ENCODE peak calls at places on chromosome 22, in seven cellular contexts. G is right atrium auricular region, J is cardiac muscle cell, S is cardiac fibroblast, E is H1, O is heart right ventricle, B is epithelial cell of esophagus. C is an unnamed sample.

GRCh38 chr22:26289486-26290250 is 120.4 kb downstream of the SEZ6L start:
- DNase-seq in G (no peak), J (no peak), S (no peak), E (no peak), O (no peak), B (no peak), C (no peak)

GRCh38 chr22:31340765-31341247 is 5.3 kb downstream of the PATZ1 start:
- DNase-seq in G (no peak), J (no peak), S (no peak), E (no peak), O (no peak), B (no peak), C (no peak)

GRCh38 chr22:32674925-32675825 is 126.3 kb upstream of the TIMP3 start:
- DNase-seq in G (no peak), J (peak; percentile 34), S (no peak), E (no peak), O (peak; percentile 40), B (no peak), C (peak; percentile 36)

GRCh38 chr22:35352214-35353111 is 28.4 kb upstream of the HMOX1 start:
- DNase-seq in G (peak; percentile 79), J (no peak), S (peak; percentile 35), E (peak; percentile 76), O (peak; percentile 62), B (no peak), C (no peak)

GRCh38 chr22:30397656-30398635 is 1.1 kb downstream of the SEC14L2 start:
- DNase-seq in G (no peak), J (no peak), S (peak; percentile 25), E (no peak), O (no peak), B (peak; percentile 21), C (no peak)

GRCh38 chr22:28955817-28956216 is 72.4 kb downstream of the ZNRF3 start:
- DNase-seq in G (no peak), J (no peak), S (no peak), E (no peak), O (no peak), B (no peak), C (peak; percentile 23)

GRCh38 chr22:46726066-46726985 is 11.7 kb downstream of the CERK start:
- DNase-seq in G (no peak), J (no peak), S (no peak), E (no peak), O (no peak), B (no peak), C (peak; percentile 48)

GRCh38 chr22:25061134-25061533 is 108.6 kb downstream of the KIAA1671 start:
- DNase-seq in G (no peak), J (no peak), S (no peak), E (no peak), O (no peak), B (no peak), C (no peak)

GRCh38 chr22:38412435-38413084 is 42.4 kb downstream of the KCNJ4 start:
- DNase-seq in G (peak; percentile 57), J (no peak), S (no peak), E (peak; percentile 94), O (no peak), B (no peak), C (no peak)

GRCh38 chr22:43152355-43153071 is 1.2 kb downstream of the TSPO start:
- DNase-seq in G (peak; percentile 80), J (peak; percentile 48), S (peak; percentile 38), E (peak; percentile 65), O (peak; percentile 70), B (peak; percentile 80), C (peak; percentile 45)

GRCh38 chr22:30832407-30832987 is 136.1 kb downstream of the MORC2 start:
- DNase-seq in G (no peak), J (no peak), S (no peak), E (peak; percentile 39), O (no peak), B (no peak), C (no peak)

GRCh38 chr22:43508489-43508888 is 96.7 kb downstream of the MPPED1 start:
- DNase-seq in G (no peak), J (no peak), S (no peak), E (no peak), O (no peak), B (no peak), C (no peak)

GRCh38 chr22:16965083-16965482 is 42.9 kb downstream of the GAB4 start:
- DNase-seq in G (no peak), J (no peak), S (no peak), E (no peak), O (no peak), B (no peak), C (no peak)

GRCh38 chr22:43313497-43314474 is 29.4 kb downstream of the SCUBE1 start:
- DNase-seq in G (no peak), J (peak; percentile 21), S (peak; percentile 25), E (no peak), O (peak; percentile 36), B (no peak), C (peak; percentile 68)

GRCh38 chr22:37259540-37260029 is 15.5 kb upstream of the RAC2 start:
- DNase-seq in G (no peak), J (peak; percentile 67), S (peak; percentile 65), E (peak; percentile 67), O (no peak), B (peak; percentile 59), C (peak; percentile 54)
- TF ChIP-seq CTCF in G (no peak), J (peak; percentile 80), S (peak; percentile 75), E (peak; percentile 69), O (peak; percentile 47), B (peak; percentile 68), C (peak; percentile 68)

GRCh38 chr22:20390394-20390907 is 3.5 kb upstream of the ZNF74 start:
- DNase-seq in G (no peak), J (no peak), S (no peak), E (no peak), O (no peak), B (no peak), C (no peak)

GRCh38 chr22:20391222-20391621 is 2.7 kb upstream of the ZNF74 start:
- DNase-seq in G (no peak), J (no peak), S (no peak), E (no peak), O (no peak), B (no peak), C (no peak)

GRCh38 chr22:20395181-20395896 is 1.4 kb downstream of the ZNF74 start:
- DNase-seq in G (no peak), J (no peak), S (no peak), E (no peak), O (no peak), B (no peak), C (no peak)

GRCh38 chr22:20393705-20394476 is at the start of gene ZNF74:
- DNase-seq in G (peak; percentile 88), J (peak; percentile 95), S (peak; percentile 92), E (peak; percentile 86), O (peak; percentile 90), B (peak; percentile 91), C (peak; percentile 91)

DNA sequence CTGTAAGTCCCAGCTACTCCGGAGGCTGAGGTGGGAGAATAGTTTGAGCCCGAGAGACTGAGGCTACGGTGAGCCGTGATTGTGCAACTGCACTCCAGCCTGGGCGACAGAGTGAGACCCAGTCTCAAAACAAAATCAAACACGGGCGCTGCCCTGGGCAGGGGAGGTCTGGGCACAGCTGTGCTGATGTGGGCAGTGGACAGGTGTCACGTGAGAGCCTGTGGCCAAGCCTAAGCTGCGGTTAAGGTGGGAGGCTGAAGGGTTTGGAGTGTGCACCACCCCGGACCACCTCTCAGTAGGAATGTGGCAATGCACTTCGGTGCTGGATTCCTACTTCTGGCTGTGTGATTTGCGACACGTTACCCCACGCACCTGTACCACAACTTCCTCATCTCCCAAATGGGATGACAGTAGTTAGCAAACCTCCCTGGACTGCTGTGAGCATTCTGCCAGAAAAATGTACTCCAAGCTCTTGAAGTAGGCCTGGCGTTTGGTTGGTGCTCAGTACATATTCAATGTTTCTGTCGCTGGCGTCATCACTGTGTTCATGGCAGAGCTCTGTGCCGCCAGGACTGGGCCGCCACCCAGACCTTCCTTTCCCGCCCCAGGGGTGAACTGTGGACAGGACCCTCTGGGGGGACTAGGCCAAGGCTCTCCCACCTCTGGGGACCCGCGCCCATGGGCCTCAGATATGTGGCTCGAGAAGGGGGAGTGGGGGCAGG is 807 bp upstream of the ZNF74 start:
- DNase-seq in G (no peak), J (no peak), S (no peak), E (no peak), O (no peak), B (no peak), C (no peak)
- H3K4me3 ChIP-seq in G (peak overlapping the region; percentile 70), J (no peak overlapping the region), S (peak overlapping the region; percentile 70), E (peak overlapping the region; percentile 97), O (peak overlapping the region; percentile 85), B (peak overlapping the region; percentile 77), C (peak overlapping the region; percentile 76)

DNA sequence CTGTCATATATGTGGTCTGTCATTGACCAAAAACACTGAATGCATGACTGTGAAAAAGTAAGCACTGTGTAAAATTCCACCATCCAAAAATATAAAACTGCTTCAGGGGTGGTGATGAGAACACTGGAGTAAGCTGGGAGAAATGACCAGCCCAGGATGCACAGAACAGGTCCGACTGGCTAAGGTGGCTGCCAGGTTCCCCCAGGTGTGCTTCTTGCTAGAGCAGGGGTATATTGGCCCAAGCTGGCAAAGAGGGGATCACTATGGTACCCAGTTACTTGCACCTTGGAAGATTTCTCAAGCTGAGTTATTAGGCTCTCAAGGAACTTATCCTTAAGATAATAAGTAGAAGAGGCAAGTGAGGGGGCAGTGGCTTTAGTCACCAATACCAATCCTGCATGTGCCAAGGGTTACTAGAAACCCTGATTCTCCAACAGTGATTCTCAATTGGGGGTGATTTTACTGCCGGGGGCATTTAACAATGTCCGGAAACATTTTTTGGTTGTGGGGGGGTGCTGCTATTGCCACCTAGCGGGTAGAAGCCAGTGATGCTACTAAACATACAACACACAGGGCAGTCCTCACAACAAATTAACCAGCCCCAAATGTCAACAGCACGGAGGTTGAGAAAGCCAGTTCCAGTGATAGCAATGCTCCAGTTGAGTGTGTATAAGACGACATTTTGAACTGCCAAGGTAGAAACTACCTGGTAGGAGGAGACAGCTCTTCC is 15.7 kb downstream of the SNU13 start:
- DNase-seq in G (no peak), J (no peak), S (no peak), E (no peak), O (no peak), B (peak; percentile 38), C (peak; percentile 14)
- TF ChIP-seq CTCF in G (peak; percentile 14), J (peak; percentile 43), S (peak; percentile 18), E (no peak), O (peak; percentile 46), B (peak; percentile 44), C (peak; percentile 51)

GRCh38 chr22:40216041-40216756 is 38.5 kb downstream of the TNRC6B start:
- DNase-seq in G (no peak), J (no peak), S (no peak), E (no peak), O (no peak), B (no peak), C (no peak)
- H3K4me3 ChIP-seq in G (no peak overlapping the region), J (no peak overlapping the region), S (no peak overlapping the region), E (no peak overlapping the region), O (no peak overlapping the region), B (no peak overlapping the region), C (no peak overlapping the region)

GRCh38 chr22:22855617-22856308 is 31.9 kb upstream of the IGLL5 start:
- DNase-seq in G (no peak), J (peak; percentile 13), S (peak; percentile 20), E (peak; percentile 73), O (no peak), B (no peak), C (peak; percentile 10)
- TF ChIP-seq CTCF in G (no peak), J (peak; percentile 40), S (peak; percentile 62), E (peak; percentile 60), O (peak; percentile 55), B (peak; percentile 40), C (peak; percentile 56)

GRCh38 chr22:45284705-45285305 is at the start of gene UPK3A:
- DNase-seq in G (no peak), J (peak; percentile 10), S (no peak), E (peak; percentile 94), O (peak; percentile 42), B (peak; percentile 58), C (no peak)
- H3K4me3 ChIP-seq in G (peak within 1 kb of the TSS; percentile 42), J (peak within 1 kb of the TSS; percentile 14), S (no peak within 1 kb of the TSS), E (peak within 1 kb of the TSS; percentile 43), O (peak within 1 kb of the TSS; percentile 39), B (peak within 1 kb of the TSS; percentile 10), C (peak within 1 kb of the TSS; percentile 25)